ENCODE peak calls at places on chromosomes 4 and X, in six cellular contexts. D is GM23338, U is hepatocyte, M is SK-N-SH, P is OCI-LY7, R is neural progenitor cell. X is an unnamed sample.

GRCh38 chr4:2822461-2823300 is 21.0 kb upstream of the ADD1 start:
- DNase-seq in U (no peak), R (no peak), D (no peak), M (no peak), P (no peak), X (no peak)

GRCh38 chrX:63434665-63435064 is 83.5 kb upstream of the SPIN4 start:
- DNase-seq in U (peak), P (no peak), D (peak), R (no peak), M (no peak), X (peak)

GRCh38 chrX:47501226-47502071 is 18.4 kb upstream of the ZNF41 start:
- DNase-seq in P (peak), M (no peak), D (peak), U (no peak), R (peak), X (peak)

GRCh38 chr4:128354205-128354821 is 66.7 kb upstream of the PGRMC2 start:
- DNase-seq in U (peak), D (peak), P (no peak), M (peak), R (no peak), X (peak)

GRCh38 chr4:53908661-53909078 is 155.7 kb downstream of the CHIC2 start:
- DNase-seq in R (peak), M (peak), U (peak), P (peak), D (peak), X (peak)

GRCh38 chr4:182492456-182492855 is 249.3 kb downstream of the TENM3 start:
- DNase-seq in D (no peak), P (no peak), U (peak), R (no peak), M (no peak), X (no peak)

GRCh38 chr4:108483077-108483476 is 137.3 kb upstream of the RPL34 start:
- DNase-seq in U (no peak), M (no peak), D (no peak), R (no peak), P (no peak), X (no peak)

GRCh38 chrX:31061091-31061490 is 10.8 kb downstream of the FTHL17 start:
- DNase-seq in R (no peak), U (no peak), M (no peak), D (no peak), P (no peak), X (no peak)

GRCh38 chr4:169337510-169337909 is 66.8 kb upstream of the SH3RF1 start:
- DNase-seq in D (no peak), R (no peak), M (no peak), P (no peak), U (no peak), X (peak)

GRCh38 chrX:48945517-48946348 is 11.7 kb downstream of the OTUD5 start:
- DNase-seq in U (peak), M (peak), P (peak), R (peak), D (peak), X (peak)

DNA sequence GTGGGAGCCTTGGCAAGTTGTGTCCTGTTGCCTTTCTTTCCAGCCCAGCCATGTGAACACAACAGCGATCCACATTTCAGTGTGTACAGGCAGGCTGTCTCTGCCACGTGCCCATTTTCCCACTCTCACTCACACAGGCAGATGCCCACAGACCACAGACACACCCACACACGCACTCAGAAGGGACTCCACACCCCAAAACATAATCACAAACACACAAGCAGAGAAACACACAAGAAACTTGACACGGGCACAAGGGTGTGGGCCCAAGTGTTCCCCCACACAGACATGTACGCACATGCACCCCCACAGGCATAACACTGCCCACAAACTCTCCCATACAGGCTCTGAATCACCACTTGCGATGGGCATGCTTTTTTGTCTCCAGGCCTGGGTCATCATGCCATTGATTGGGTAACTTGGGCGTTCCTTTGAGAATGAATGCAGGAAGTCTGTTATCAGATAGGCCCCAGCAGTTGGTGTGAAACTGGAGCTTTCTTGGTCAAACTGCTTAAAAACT is 84.3 kb downstream of the NBDY start:
- DNase-seq in M (no peak), U (no peak), R (no peak), P (no peak), D (no peak), X (no peak)
- H3K4me3 ChIP-seq in M (no peak), U (no peak), R (no peak), P (no peak), D (no peak), X (no peak)

DNA sequence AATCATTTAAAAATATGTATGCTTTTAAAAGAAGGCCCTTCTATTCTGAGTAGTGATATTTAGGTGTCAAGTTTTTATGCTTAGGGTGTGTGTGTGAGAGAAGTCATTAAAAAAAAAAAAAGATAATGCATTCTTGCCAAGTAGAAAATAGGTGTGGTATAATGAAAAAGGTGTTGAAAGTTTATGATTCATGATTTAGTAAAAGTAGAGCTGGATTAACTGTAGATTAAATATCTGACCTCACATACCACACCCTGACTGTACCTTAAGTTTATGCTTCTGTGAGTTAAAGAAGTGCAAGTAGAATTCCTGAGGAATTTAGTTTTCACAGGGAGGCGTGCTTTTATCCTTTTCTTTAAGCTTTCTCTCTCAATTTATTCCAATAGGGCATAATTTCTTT is 71.1 kb downstream of the BMPR1B start:
- DNase-seq in U (no peak), D (no peak), M (no peak), R (no peak), P (no peak), X (no peak)
- H3K4me2 ChIP-seq in U (no peak), D (no peak), M (no peak), R (no peak), P (no peak), X (no peak)

DNA sequence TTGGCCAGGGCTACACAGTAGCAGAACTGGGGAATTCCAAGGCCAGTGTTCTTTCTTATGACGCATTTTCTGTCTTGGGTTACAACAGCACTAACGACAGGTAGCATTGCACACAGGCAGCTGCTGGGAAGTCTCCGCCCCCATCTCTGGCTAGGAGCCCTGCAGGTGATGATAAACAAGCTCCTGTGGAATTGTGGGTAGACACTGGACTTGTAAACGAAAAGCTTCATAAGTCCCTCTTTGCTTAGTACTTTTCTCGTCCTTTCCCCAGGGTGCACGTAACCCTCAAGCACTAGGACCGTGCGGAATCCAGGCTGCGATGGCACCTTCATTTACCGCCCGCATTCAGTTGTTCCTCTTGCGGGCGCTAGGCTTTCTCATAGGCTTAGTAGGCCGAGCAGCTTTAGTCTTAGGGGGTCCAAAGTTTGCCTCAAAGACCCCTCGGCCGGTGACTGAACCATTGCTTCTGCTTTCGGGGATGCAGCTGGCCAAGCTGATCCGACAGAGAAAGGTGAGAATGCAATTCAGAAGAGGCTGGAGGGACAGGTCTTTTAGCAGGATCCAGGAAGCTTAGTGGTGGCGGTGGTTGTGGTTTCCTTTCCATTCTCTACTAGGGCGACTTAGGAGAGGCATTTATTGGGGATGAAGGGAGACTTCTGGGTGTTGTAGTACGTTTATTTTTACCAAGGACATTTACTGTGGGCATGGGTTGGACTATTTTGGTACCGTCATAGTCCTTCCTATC is at the start of gene FAAH2:
- DNase-seq in D (peak), P (peak), U (peak), R (peak), M (no peak), X (peak)
- TF ChIP-seq EZH2phosphoT487 in D (no peak), P (no peak), U (no peak), R (no peak), M (no peak), X (no peak)

GRCh38 chr4:147596976-147597375 is 20.2 kb upstream of the TMEM184C start:
- DNase-seq in D (no peak), U (no peak), M (no peak), P (no peak), R (no peak), X (peak)
- H3K4me3 ChIP-seq in D (no peak), U (no peak), M (no peak), P (no peak), R (no peak), X (no peak)

DNA sequence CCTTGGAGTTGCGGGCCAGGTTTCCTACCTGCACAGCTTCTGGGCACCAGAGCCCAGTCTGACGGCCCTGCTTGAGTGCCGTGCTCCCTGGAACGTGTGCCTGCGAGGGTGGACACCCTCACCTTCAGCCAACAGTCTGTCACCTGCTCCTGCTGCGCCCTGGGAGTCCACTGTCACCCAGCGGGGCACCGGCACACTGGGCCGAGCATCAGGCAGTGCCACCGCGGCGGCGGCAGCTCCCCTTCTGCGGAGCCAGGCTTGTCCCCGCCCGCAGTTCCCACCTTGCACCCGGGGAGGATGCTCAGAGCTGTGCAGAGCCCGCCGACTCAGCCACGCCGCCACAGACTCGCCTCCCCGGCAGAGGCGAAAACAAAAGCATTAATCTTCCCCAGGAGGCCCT is 86.9 kb downstream of the ABLIM2 start:
- DNase-seq in D (no peak), R (peak), U (no peak), M (no peak), P (no peak), X (no peak)
- H3K4me2 ChIP-seq in D (no peak), R (peak), U (no peak), M (no peak), P (no peak), X (no peak)

GRCh38 chrX:130758072-130758471 is 144.9 kb downstream of the ENOX2 start:
- DNase-seq in R (no peak), D (no peak), U (no peak), M (no peak), P (no peak), X (peak)
- TF ChIP-seq EZH2phosphoT487 in R (no peak), D (no peak), U (no peak), M (no peak), P (no peak), X (no peak)

DNA sequence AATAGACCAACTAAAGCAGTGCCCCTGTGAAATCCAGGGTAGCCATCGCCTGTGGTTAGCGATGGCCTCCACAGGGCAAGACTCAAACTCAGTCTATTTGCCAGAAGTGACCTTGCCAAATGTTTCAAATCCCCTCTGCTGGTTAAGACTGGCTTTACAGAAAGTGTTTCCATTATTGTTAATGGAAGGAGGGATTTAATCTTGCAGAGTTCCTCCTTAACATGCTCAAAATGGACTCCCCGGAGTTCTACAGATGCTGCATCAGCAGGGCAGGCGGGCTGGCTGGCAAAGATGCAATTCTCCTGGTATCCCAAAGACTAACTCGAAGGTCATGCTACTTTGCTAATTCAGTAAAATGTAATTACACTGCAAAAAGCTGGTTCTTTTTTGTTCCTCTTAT is 313.0 kb upstream of the SLC7A11 start:
- DNase-seq in D (peak), P (no peak), U (no peak), M (no peak), R (peak), X (peak)
- H3K4me3 ChIP-seq in D (no peak), P (no peak), U (no peak), M (no peak), R (no peak), X (no peak)

GRCh38 chrX:79369871-79370270 is 2.7 kb upstream of the ITM2A start:
- DNase-seq in D (no peak), R (no peak), P (no peak), U (no peak), M (no peak), X (no peak)

GRCh38 chrX:79371640-79372039 is 4.5 kb upstream of the ITM2A start:
- DNase-seq in D (no peak), U (no peak), R (no peak), P (no peak), M (no peak), X (no peak)

GRCh38 chrX:79375340-79375739 is 8.2 kb upstream of the ITM2A start:
- DNase-seq in D (no peak), U (no peak), M (no peak), P (no peak), R (no peak), X (no peak)
- H3K4me2 ChIP-seq in D (no peak), U (no peak), M (no peak), P (no peak), R (no peak), X (no peak)